ENCODE peak calls at places on chromosomes 7 and 10, in ten cellular contexts. X is GM10248, H is left cardiac atrium, B is Caki2, Q is PC-9, O is PC-3, Y is Karpas-422, D is EL, Z is nucleus accumbens, C is AG10803. K is an unnamed sample.

GRCh38 chr7:77913977-77914607 is 115.5 kb downstream of the PHTF2 start:
- DNase-seq in X (no peak), H (no peak), D (no peak), Q (no peak), C (no peak), Z (no peak), Y (no peak), O (no peak), B (no peak), K (no peak)

GRCh38 chr7:90552521-90552920 is 43.6 kb upstream of the CDK14 start:
- DNase-seq in Q (no peak), Y (peak), Z (no peak), B (no peak), X (peak), D (peak), C (peak), O (peak), H (no peak), K (no peak)

GRCh38 chr10:23439452-23439919 is 611 bp downstream of the OTUD1 start:
- DNase-seq in Q (no peak), D (peak), X (no peak), Z (peak), C (peak), H (no peak), O (no peak), B (peak), Y (no peak), K (no peak)

GRCh38 chr10:10777279-10777678 is 240.4 kb upstream of the CELF2 start:
- DNase-seq in C (no peak), H (no peak), X (no peak), Q (no peak), Y (no peak), D (no peak), B (no peak), Z (no peak), O (no peak), K (no peak)

GRCh38 chr7:106217089-106217542 is 67.7 kb downstream of the NAMPT start:
- DNase-seq in C (peak), Q (peak), Z (no peak), H (peak), B (peak), X (no peak), Y (no peak), D (peak), O (peak), K (no peak)

GRCh38 chr7:103573479-103574058 is 127.6 kb upstream of the SLC26A5 start:
- DNase-seq in D (peak), Q (no peak), Z (no peak), C (peak), O (peak), Y (peak), B (peak), X (peak), H (no peak), K (no peak)

GRCh38 chr7:20157456-20157855 is 59.7 kb downstream of the MACC1 start:
- DNase-seq in D (no peak), X (no peak), Q (no peak), H (no peak), B (peak), C (no peak), O (no peak), Z (no peak), Y (no peak), K (no peak)

GRCh38 chr10:132611026-132611910 is 73.7 kb downstream of the INPP5A start:
- DNase-seq in B (no peak), D (no peak), C (no peak), O (no peak), X (no peak), H (no peak), Q (no peak), Y (no peak), Z (no peak), K (no peak)

GRCh38 chr7:42831051-42831952 is 80.6 kb downstream of the C7orf25 start:
- DNase-seq in Q (peak), X (no peak), D (peak), Z (peak), Y (peak), B (peak), O (peak), H (peak), C (peak), K (no peak)

GRCh38 chr7:35286422-35286821 is 32.5 kb upstream of the TBX20 start:
- DNase-seq in O (peak), B (peak), Y (no peak), Z (no peak), Q (no peak), C (no peak), X (no peak), H (no peak), D (peak), K (no peak)

K was measured in GM12878.